ENCODE peak calls at places on chromosome 19, in six cellular contexts. P is NCI-H2107, I is psoas muscle, E is AG09309, S is tibial artery, U is endothelial cell. Z is an unnamed sample.

GRCh38 chr19:50967924-50968708 is 1.3 kb downstream of the KLK6 start:
- DNase-seq in P (no peak), S (no peak), U (no peak), E (no peak), I (no peak), Z (no peak)

GRCh38 chr19:18089726-18090125 is 3.0 kb upstream of the IL12RB1 start:
- DNase-seq in S (no peak), E (no peak), U (no peak), P (no peak), I (no peak), Z (no peak)

GRCh38 chr19:38284422-38284821 is 19.6 kb upstream of the C19orf33 start:
- DNase-seq in U (no peak), S (no peak), E (no peak), I (no peak), P (no peak), Z (no peak)

GRCh38 chr19:46860846-46861690 is at the start of gene ARHGAP35:
- DNase-seq in S (no peak), U (no peak), E (no peak), P (peak), I (peak), Z (no peak)

GRCh38 chr19:17282488-17283256 is 971 bp downstream of the ANKLE1 start:
- DNase-seq in E (no peak), S (peak), P (peak), U (peak), I (peak), Z (no peak)

GRCh38 chr19:10636304-10636972 is 11.1 kb downstream of the SLC44A2 start:
- DNase-seq in E (no peak), U (no peak), P (no peak), S (no peak), I (peak), Z (no peak)

GRCh38 chr19:4352701-4353121 is 9.3 kb downstream of the MPND start:
- DNase-seq in E (no peak), P (no peak), S (peak), U (peak), I (no peak), Z (no peak)

GRCh38 chr19:18848860-18849661 is 17.3 kb downstream of the UPF1 start:
- DNase-seq in S (peak), E (no peak), U (no peak), I (peak), P (no peak), Z (no peak)

GRCh38 chr19:3479177-3479818 is 1.0 kb downstream of the SMIM24 start:
- DNase-seq in S (no peak), E (no peak), P (no peak), I (no peak), U (no peak), Z (no peak)

GRCh38 chr19:2469102-2469914 is 6.6 kb upstream of the GADD45B start:
- DNase-seq in U (no peak), I (peak), E (no peak), P (no peak), S (no peak), Z (no peak)

GRCh38 chr19:8473652-8474476 is 28.6 kb downstream of the PRAM1 start:
- DNase-seq in U (no peak), I (no peak), E (no peak), S (peak), P (no peak), Z (no peak)

GRCh38 chr19:7820588-7820987 is 9.4 kb upstream of the EVI5L start:
- DNase-seq in P (no peak), S (no peak), I (no peak), E (no peak), U (no peak), Z (no peak)

GRCh38 chr19:32798201-32798600 is 71.4 kb downstream of the SLC7A9 start:
- DNase-seq in E (no peak), P (no peak), U (no peak), I (no peak), S (no peak), Z (no peak)

GRCh38 chr19:1745589-1746031 is 7.7 kb upstream of the ONECUT3 start:
- DNase-seq in P (no peak), U (no peak), E (no peak), S (no peak), I (no peak), Z (no peak)

GRCh38 chr19:42488783-42489521 is 39.3 kb downstream of the CEACAM1 start:
- DNase-seq in I (no peak), U (no peak), S (no peak), E (no peak), P (no peak), Z (no peak)

GRCh38 chr19:18696023-18696422 is 12.5 kb downstream of the CRTC1 start:
- DNase-seq in U (no peak), I (no peak), P (no peak), S (no peak), E (no peak), Z (no peak)

Z was measured in retinal pigment epithelial cell.